ENCODE peak calls at places on chromosomes 5 and 9, in eight cellular contexts. U is HCT116, I is sigmoid colon, M is stomach, N is suprapubic skin, F is transverse colon, G is HL-60, R is spleen. O is an unnamed sample.

GRCh38 chr9:88024896-88025295 is 50.6 kb upstream of the CDK20 start:
- DNase-seq in U (no peak), I (no peak), M (no peak), N (no peak), F (no peak), G (no peak), R (no peak), O (no peak)

GRCh38 chr5:84384604-84385575 is at the start of gene EDIL3:
- DNase-seq in U (no peak), I (peak), M (no peak), N (no peak), F (peak), G (peak), R (peak), O (no peak)

GRCh38 chr9:111036946-111037743 is 1.1 kb downstream of the LPAR1 start:
- DNase-seq in U (peak), I (no peak), M (no peak), N (no peak), F (no peak), G (no peak), R (no peak), O (no peak)

GRCh38 chr9:116286287-116286686 is 132.7 kb downstream of the PAPPA start:
- DNase-seq in U (no peak), I (no peak), M (no peak), N (no peak), F (no peak), G (no peak), R (no peak), O (no peak)

GRCh38 chr9:90100014-90100413 is 495.2 kb downstream of the GADD45G start:
- DNase-seq in U (no peak), I (no peak), M (no peak), N (no peak), F (no peak), G (no peak), R (no peak), O (no peak)

GRCh38 chr5:133569347-133569746 is 43.0 kb downstream of the FSTL4 start:
- DNase-seq in U (no peak), I (no peak), M (no peak), N (no peak), F (no peak), G (no peak), R (no peak), O (peak)

GRCh38 chr5:132008163-132008473 is 3.3 kb downstream of the ACSL6 start:
- DNase-seq in U (no peak), I (peak), M (no peak), N (no peak), F (no peak), G (no peak), R (peak), O (no peak)

GRCh38 chr5:6535594-6535993 is 86.9 kb downstream of the UBE2QL1 start:
- DNase-seq in U (no peak), I (no peak), M (no peak), N (no peak), F (no peak), G (no peak), R (no peak), O (no peak)

GRCh38 chr9:97045300-97045699 is 6.4 kb upstream of the CTSV start:
- DNase-seq in U (no peak), I (no peak), M (no peak), N (no peak), F (no peak), G (no peak), R (no peak), O (no peak)

GRCh38 chr9:97041898-97042297 is 3.0 kb upstream of the CTSV start:
- DNase-seq in U (no peak), I (no peak), M (no peak), N (no peak), F (peak), G (no peak), R (no peak), O (no peak)

DNA sequence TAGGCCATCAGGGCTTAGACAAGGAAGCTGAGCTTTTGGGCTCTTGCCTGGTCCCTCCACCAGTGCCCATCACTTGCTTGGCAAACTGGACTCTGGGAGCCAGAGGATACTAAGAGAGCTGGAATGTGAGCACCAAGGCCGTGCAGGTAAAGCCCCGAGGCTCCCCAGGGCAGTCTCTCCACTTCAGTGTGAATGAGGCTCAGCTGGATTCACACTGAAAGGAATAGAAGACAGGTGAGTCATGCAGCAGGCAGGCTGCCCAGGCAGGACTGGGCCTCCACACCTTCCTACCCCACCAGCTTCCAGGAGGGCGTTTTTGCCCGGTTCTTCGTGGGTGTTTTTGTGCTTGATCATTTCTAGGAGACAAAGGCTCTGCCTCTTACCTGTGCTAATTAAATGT is 7.3 kb upstream of the CTSV start:
- DNase-seq in U (peak), I (no peak), M (peak), N (no peak), F (peak), G (no peak), R (no peak), O (peak)
- TF ChIP-seq POLR2AphosphoS5 in U (peak), I (no peak), M (peak), N (no peak), F (no peak), G (no peak), R (no peak), O (peak)

DNA sequence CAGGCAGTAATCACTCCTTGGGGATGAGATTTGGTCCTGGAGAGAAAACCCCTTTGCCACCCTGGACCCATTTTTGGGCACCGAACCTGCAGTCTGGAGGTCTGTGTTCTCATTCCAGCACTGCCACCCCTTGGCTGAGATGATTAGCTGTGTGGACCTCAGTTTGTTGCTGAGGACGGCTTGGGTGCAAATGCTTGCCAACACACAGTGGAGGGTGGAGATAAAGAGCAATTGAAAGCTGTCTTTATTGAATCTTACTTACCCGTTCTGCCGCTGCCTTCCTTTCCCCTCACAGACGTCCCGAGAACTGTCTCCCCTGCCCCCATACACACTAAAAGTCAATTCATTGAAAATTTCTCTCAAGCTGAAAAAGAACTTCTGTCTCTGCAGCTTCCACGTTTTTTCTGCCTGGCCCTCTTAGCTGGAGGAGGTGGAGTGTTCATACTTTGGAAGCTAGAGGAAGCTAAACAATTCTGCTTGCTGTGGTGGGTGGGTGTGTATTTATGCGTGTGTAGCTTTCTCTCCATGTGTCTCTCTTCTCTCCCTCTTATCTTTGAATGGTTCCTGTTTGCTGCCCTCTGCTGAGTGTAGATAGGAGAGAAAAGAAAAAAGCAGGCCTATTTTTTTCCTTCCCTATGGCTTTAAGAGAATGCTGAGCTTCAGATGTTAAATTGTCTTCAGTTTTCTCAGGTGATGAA is 6.6 kb downstream of the GALNT10 start:
- DNase-seq in U (no peak), I (no peak), M (no peak), N (no peak), F (no peak), G (peak), R (no peak), O (no peak)
- H3K27ac ChIP-seq in U (no peak), I (no peak), M (peak), N (no peak), F (peak), G (no peak), R (peak), O (no peak)

DNA sequence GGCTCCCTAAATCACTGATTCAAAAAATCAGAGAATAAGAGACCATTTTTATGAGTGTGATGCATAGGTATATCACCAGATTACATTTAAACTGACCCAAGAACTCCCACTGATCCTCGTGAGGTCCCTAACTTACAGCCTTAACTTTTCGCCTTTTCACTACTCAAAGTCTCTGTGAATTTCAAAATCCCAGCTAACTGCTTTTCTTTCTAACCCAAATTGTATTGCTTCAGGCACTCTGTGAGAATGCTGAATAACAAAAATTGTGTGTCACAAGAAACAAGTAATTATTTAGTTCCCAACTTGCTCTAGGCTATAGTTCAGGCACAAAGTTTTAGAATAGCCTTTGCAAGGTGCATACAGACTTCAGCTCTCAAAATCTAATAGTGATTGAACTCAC is 368.6 kb downstream of the CHSY3 start:
- DNase-seq in U (no peak), I (no peak), M (no peak), N (no peak), F (no peak), G (no peak), R (no peak), O (no peak)
- TF ChIP-seq POLR2AphosphoS5 in U (no peak), I (no peak), M (no peak), N (no peak), F (no peak), G (no peak), R (no peak), O (no peak)

GRCh38 chr5:148976569-148977321 is 86.1 kb downstream of the SH3TC2 start:
- DNase-seq in U (no peak), I (no peak), M (no peak), N (no peak), F (no peak), G (no peak), R (no peak), O (peak)
- H3K27ac ChIP-seq in U (no peak), I (no peak), M (no peak), N (peak), F (no peak), G (no peak), R (no peak), O (peak)

GRCh38 chr5:141223112-141223783 is at the start of gene PCDHB14:
- DNase-seq in U (peak), I (no peak), M (no peak), N (no peak), F (no peak), G (no peak), R (no peak), O (no peak)
- TF ChIP-seq POLR2AphosphoS5 in U (no peak), I (no peak), M (no peak), N (no peak), F (no peak), G (no peak), R (no peak), O (no peak)

DNA sequence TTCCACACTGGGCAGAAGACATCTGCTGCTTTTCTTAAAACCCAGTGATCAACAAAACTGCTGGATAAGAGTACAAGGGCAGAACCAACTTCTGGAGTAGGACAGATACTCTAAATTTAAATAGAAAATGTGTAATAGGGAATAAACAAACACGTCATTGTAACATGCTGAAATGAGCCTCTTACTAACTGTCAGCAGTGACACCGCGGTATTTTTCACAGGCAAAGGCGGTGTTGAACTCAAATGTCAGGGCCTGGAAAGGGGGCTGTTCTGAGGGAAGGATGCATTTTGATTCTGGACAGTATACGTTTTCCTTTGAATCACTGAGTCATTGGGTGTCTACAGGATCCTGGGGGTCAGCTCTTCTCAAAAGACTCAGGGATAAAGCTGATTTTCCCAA is 73.5 kb downstream of the OTULIN start:
- DNase-seq in U (no peak), I (no peak), M (no peak), N (no peak), F (no peak), G (no peak), R (no peak), O (no peak)
- H3K27ac ChIP-seq in U (no peak), I (no peak), M (no peak), N (no peak), F (no peak), G (no peak), R (no peak), O (no peak)

O was measured in prostate gland.